ENCODE peak calls at places on chromosomes 4 and X, in nine cellular contexts. One of them, this sample, is unnamed.

GRCh38 chr4:177322881-177323280 is 13.2 kb downstream of the NEIL3 start:
- DNase-seq in lung microvascular endothelial cell: peak
- DNase-seq in COR-L47: no peak
- DNase-seq in fibroblast of pulmonary artery: peak
- DNase-seq in activated CD8-positive, alpha-beta memory T cell treated with anti-CD3 and anti-CD28 coated beads for 1 hour: no peak
- DNase-seq in iPS-NIHi11: no peak
- DNase-seq in IMR-90: no peak
- DNase-seq in NCI-H345: no peak
- DNase-seq in left lung: no peak
- DNase-seq in this sample: no peak

GRCh38 chrX:119917877-119918276 is 22.2 kb downstream of the AKAP14 start:
- DNase-seq in lung microvascular endothelial cell: no peak
- DNase-seq in COR-L47: no peak
- DNase-seq in fibroblast of pulmonary artery: no peak
- DNase-seq in activated CD8-positive, alpha-beta memory T cell treated with anti-CD3 and anti-CD28 coated beads for 1 hour: no peak
- DNase-seq in iPS-NIHi11: no peak
- DNase-seq in IMR-90: no peak
- DNase-seq in NCI-H345: no peak
- DNase-seq in left lung: no peak
- DNase-seq in this sample: no peak

GRCh38 chrX:39814391-39814790 is 283.4 kb downstream of the BCOR start:
- DNase-seq in lung microvascular endothelial cell: peak
- DNase-seq in COR-L47: peak
- DNase-seq in fibroblast of pulmonary artery: peak
- DNase-seq in activated CD8-positive, alpha-beta memory T cell treated with anti-CD3 and anti-CD28 coated beads for 1 hour: peak
- DNase-seq in iPS-NIHi11: no peak
- DNase-seq in IMR-90: peak
- DNase-seq in NCI-H345: peak
- DNase-seq in left lung: no peak
- DNase-seq in this sample: peak

GRCh38 chr4:4985844-4986243 is 33.4 kb downstream of the CYTL1 start:
- DNase-seq in lung microvascular endothelial cell: peak
- DNase-seq in COR-L47: no peak
- DNase-seq in fibroblast of pulmonary artery: no peak
- DNase-seq in activated CD8-positive, alpha-beta memory T cell treated with anti-CD3 and anti-CD28 coated beads for 1 hour: no peak
- DNase-seq in iPS-NIHi11: no peak
- DNase-seq in IMR-90: no peak
- DNase-seq in NCI-H345: no peak
- DNase-seq in left lung: no peak
- DNase-seq in this sample: no peak

GRCh38 chr4:304987-305680 is at the start of gene ZNF732:
- DNase-seq in lung microvascular endothelial cell: peak
- DNase-seq in COR-L47: no peak
- DNase-seq in fibroblast of pulmonary artery: peak
- DNase-seq in activated CD8-positive, alpha-beta memory T cell treated with anti-CD3 and anti-CD28 coated beads for 1 hour: no peak
- DNase-seq in iPS-NIHi11: peak
- DNase-seq in IMR-90: peak
- DNase-seq in NCI-H345: no peak
- DNase-seq in left lung: peak
- DNase-seq in this sample: peak

GRCh38 chrX:17077349-17077748 is 130.9 kb downstream of the REPS2 start:
- DNase-seq in lung microvascular endothelial cell: no peak
- DNase-seq in COR-L47: no peak
- DNase-seq in fibroblast of pulmonary artery: no peak
- DNase-seq in activated CD8-positive, alpha-beta memory T cell treated with anti-CD3 and anti-CD28 coated beads for 1 hour: no peak
- DNase-seq in iPS-NIHi11: no peak
- DNase-seq in IMR-90: no peak
- DNase-seq in NCI-H345: no peak
- DNase-seq in left lung: no peak
- DNase-seq in this sample: no peak

GRCh38 chrX:19799319-19800182 is 87.8 kb downstream of the SH3KBP1 start:
- DNase-seq in lung microvascular endothelial cell: peak
- DNase-seq in COR-L47: no peak
- DNase-seq in fibroblast of pulmonary artery: peak
- DNase-seq in activated CD8-positive, alpha-beta memory T cell treated with anti-CD3 and anti-CD28 coated beads for 1 hour: peak
- DNase-seq in iPS-NIHi11: no peak
- DNase-seq in IMR-90: peak
- DNase-seq in NCI-H345: no peak
- DNase-seq in left lung: no peak
- DNase-seq in this sample: peak

GRCh38 chr4:152594981-152595916 is 59.4 kb upstream of the FBXW7 start:
- DNase-seq in lung microvascular endothelial cell: no peak
- DNase-seq in COR-L47: no peak
- DNase-seq in fibroblast of pulmonary artery: no peak
- DNase-seq in activated CD8-positive, alpha-beta memory T cell treated with anti-CD3 and anti-CD28 coated beads for 1 hour: no peak
- DNase-seq in iPS-NIHi11: no peak
- DNase-seq in IMR-90: no peak
- DNase-seq in NCI-H345: peak
- DNase-seq in left lung: no peak
- DNase-seq in this sample: peak

GRCh38 chr4:150722908-150723362 is 141.0 kb downstream of the MAB21L2 start:
- DNase-seq in lung microvascular endothelial cell: no peak
- DNase-seq in COR-L47: no peak
- DNase-seq in fibroblast of pulmonary artery: peak
- DNase-seq in activated CD8-positive, alpha-beta memory T cell treated with anti-CD3 and anti-CD28 coated beads for 1 hour: no peak
- DNase-seq in iPS-NIHi11: no peak
- DNase-seq in IMR-90: no peak
- DNase-seq in NCI-H345: no peak
- DNase-seq in left lung: peak
- DNase-seq in this sample: peak

GRCh38 chrX:74349387-74349786 is 45.4 kb downstream of the ZCCHC13 start:
- DNase-seq in lung microvascular endothelial cell: no peak
- DNase-seq in COR-L47: no peak
- DNase-seq in fibroblast of pulmonary artery: peak
- DNase-seq in activated CD8-positive, alpha-beta memory T cell treated with anti-CD3 and anti-CD28 coated beads for 1 hour: no peak
- DNase-seq in iPS-NIHi11: no peak
- DNase-seq in IMR-90: peak
- DNase-seq in NCI-H345: no peak
- DNase-seq in left lung: no peak
- DNase-seq in this sample: peak

GRCh38 chrX:151974336-151975227 is at the start of gene GABRE:
- DNase-seq in lung microvascular endothelial cell: peak
- DNase-seq in COR-L47: no peak
- DNase-seq in fibroblast of pulmonary artery: no peak
- DNase-seq in activated CD8-positive, alpha-beta memory T cell treated with anti-CD3 and anti-CD28 coated beads for 1 hour: no peak
- DNase-seq in iPS-NIHi11: peak
- DNase-seq in IMR-90: no peak
- DNase-seq in NCI-H345: no peak
- DNase-seq in left lung: peak
- DNase-seq in this sample: peak

GRCh38 chrX:13764765-13765164 is 30.2 kb downstream of the OFD1 start:
- DNase-seq in lung microvascular endothelial cell: peak
- DNase-seq in COR-L47: peak
- DNase-seq in fibroblast of pulmonary artery: peak
- DNase-seq in activated CD8-positive, alpha-beta memory T cell treated with anti-CD3 and anti-CD28 coated beads for 1 hour: no peak
- DNase-seq in iPS-NIHi11: peak
- DNase-seq in IMR-90: no peak
- DNase-seq in NCI-H345: no peak
- DNase-seq in left lung: no peak
- DNase-seq in this sample: peak

GRCh38 chrX:135389717-135390116 is 32.0 kb upstream of the SMIM10L2A start:
- DNase-seq in lung microvascular endothelial cell: peak
- DNase-seq in COR-L47: no peak
- DNase-seq in fibroblast of pulmonary artery: no peak
- DNase-seq in activated CD8-positive, alpha-beta memory T cell treated with anti-CD3 and anti-CD28 coated beads for 1 hour: no peak
- DNase-seq in iPS-NIHi11: no peak
- DNase-seq in IMR-90: no peak
- DNase-seq in NCI-H345: no peak
- DNase-seq in left lung: no peak
- DNase-seq in this sample: peak

GRCh38 chrX:40637687-40638086 is 9.7 kb downstream of the CXorf38 start:
- DNase-seq in lung microvascular endothelial cell: no peak
- DNase-seq in COR-L47: no peak
- DNase-seq in fibroblast of pulmonary artery: no peak
- DNase-seq in activated CD8-positive, alpha-beta memory T cell treated with anti-CD3 and anti-CD28 coated beads for 1 hour: no peak
- DNase-seq in iPS-NIHi11: no peak
- DNase-seq in IMR-90: peak
- DNase-seq in NCI-H345: no peak
- DNase-seq in left lung: no peak
- DNase-seq in this sample: no peak